ENCODE peak calls at places on chromosomes 12 and 14, in eight cellular contexts. C is lung, M is testis, D is stomach, E is tibial artery, L is PC-3, Z is heart left ventricle, B is keratinocyte. N is an unnamed sample.

GRCh38 chr14:49959822-49960408 is 67.0 kb downstream of the ARF6 start:
- DNase-seq in C (no peak), M (no peak), D (no peak), E (no peak), L (no peak), Z (no peak), B (no peak), N (no peak)

GRCh38 chr12:111446631-111447570 is 41.2 kb downstream of the SH2B3 start:
- DNase-seq in C (peak), M (peak), D (peak), E (no peak), L (no peak), Z (no peak), B (no peak), N (no peak)

GRCh38 chr12:106090586-106091411 is 48.0 kb downstream of the NUAK1 start:
- DNase-seq in C (no peak), M (no peak), D (no peak), E (peak), L (peak), Z (peak), B (no peak), N (no peak)

GRCh38 chr14:63045612-63046320 is 508 bp upstream of the KCNH5 start:
- DNase-seq in C (no peak), M (peak), D (no peak), E (no peak), L (no peak), Z (peak), B (no peak), N (peak)

GRCh38 chr12:47071241-47071852 is 8.1 kb upstream of the PCED1B start:
- DNase-seq in C (no peak), M (no peak), D (no peak), E (no peak), L (peak), Z (no peak), B (no peak), N (no peak)

GRCh38 chr14:91509878-91510170 is 286 bp downstream of the PPP4R3A start:
- DNase-seq in C (no peak), M (no peak), D (no peak), E (no peak), L (no peak), Z (no peak), B (no peak), N (no peak)

GRCh38 chr14:104586832-104587620 is 7.5 kb downstream of the C14orf180 start:
- DNase-seq in C (no peak), M (peak), D (peak), E (no peak), L (no peak), Z (peak), B (no peak), N (no peak)

GRCh38 chr14:99188721-99189120 is 83.3 kb downstream of the BCL11B start:
- DNase-seq in C (no peak), M (no peak), D (no peak), E (no peak), L (no peak), Z (no peak), B (no peak), N (no peak)

GRCh38 chr14:65229431-65230286 is 127.3 kb upstream of the MAX start:
- DNase-seq in C (no peak), M (peak), D (peak), E (no peak), L (no peak), Z (peak), B (no peak), N (no peak)
- H3K4me3 ChIP-seq in C (no peak), M (peak), D (peak), E (peak), L (no peak), Z (peak), B (peak), N (peak)

GRCh38 chr14:55942101-55942645 is 176.0 kb upstream of the PELI2 start:
- DNase-seq in C (no peak), M (no peak), D (peak), E (no peak), L (no peak), Z (no peak), B (no peak), N (no peak)
- TF ChIP-seq CTCF in C (no peak), M (no peak), D (no peak), E (no peak), L (no peak), Z (no peak), B (no peak), N (no peak)

DNA sequence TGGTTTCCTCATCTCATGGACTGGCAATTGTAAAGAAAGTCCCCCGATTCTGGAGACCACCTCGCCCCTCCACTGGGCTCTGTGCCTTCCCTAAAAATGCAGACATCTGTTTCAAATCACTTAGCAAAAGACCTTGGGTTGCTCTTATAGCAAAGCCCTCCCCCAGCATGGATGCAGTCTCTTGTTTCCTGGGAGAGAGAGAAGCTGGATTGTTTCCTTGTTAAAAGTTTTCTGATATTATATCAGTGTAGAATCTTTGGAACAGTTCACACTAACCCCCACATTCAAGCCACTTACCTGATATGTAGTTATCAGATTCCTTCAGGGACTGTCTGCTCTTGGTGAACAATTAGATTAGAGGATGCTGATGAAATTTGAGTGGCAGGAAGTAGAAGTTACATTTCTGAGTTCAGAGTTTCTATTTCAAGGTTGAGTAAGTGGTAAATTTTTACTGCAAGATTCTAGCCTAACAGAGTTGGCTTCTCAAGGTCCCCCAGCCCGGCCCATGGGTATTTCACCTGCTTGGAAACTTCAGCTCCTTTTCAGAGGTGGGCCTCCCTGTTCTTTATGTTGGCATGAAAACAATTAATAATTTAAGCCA is 56.4 kb downstream of the PLXNC1 start:
- DNase-seq in C (no peak), M (no peak), D (no peak), E (no peak), L (no peak), Z (no peak), B (no peak), N (no peak)
- H3K4me3 ChIP-seq in C (no peak), M (no peak), D (no peak), E (no peak), L (no peak), Z (no peak), B (no peak), N (no peak)

GRCh38 chr12:68334136-68334535 is 2.0 kb upstream of the MDM1 start:
- DNase-seq in C (no peak), M (peak), D (no peak), E (no peak), L (peak), Z (no peak), B (no peak), N (no peak)
- TF ChIP-seq CTCF in C (no peak), M (no peak), D (no peak), E (no peak), L (peak), Z (no peak), B (peak), N (no peak)